ENCODE peak calls at places on chromosomes 6 and 20, in eight cellular contexts. H is left ventricle myocardium superior; F is brain microvascular endothelial cell; A is AG08395; K is RWPE1; P is amniotic stem cell; W is activated CD4-positive, alpha-beta memory T cell treated with anti-CD3 and anti-CD28 coated beads for 36 hours; U is H4. D is an unnamed sample.
A peak's percentile ranks its signal among the peaks of the same experiment; 100 is the strongest.

GRCh38 chr6:157644043-157644810 is 178.8 kb upstream of the SNX9 start:
- DNase-seq in H (no peak), F (no peak), A (peak; percentile 58), K (peak; percentile 38), P (no peak), W (peak; percentile 53), U (peak; percentile 11), D (peak; percentile 22)

GRCh38 chr20:2872304-2873009 is 824 bp upstream of the PTPRA start:
- DNase-seq in H (peak; percentile 71), F (peak; percentile 49), A (no peak), K (peak; percentile 52), P (no peak), W (peak; percentile 88), U (no peak), D (peak; percentile 71)

GRCh38 chr20:3681931-3682820 is at the start of gene ADAM33:
- DNase-seq in H (peak; percentile 78), F (no peak), A (peak; percentile 63), K (no peak), P (no peak), W (no peak), U (no peak), D (no peak)

GRCh38 chr6:52059821-52060220 is 27.6 kb downstream of the PKHD1 start:
- DNase-seq in H (no peak), F (no peak), A (no peak), K (no peak), P (no peak), W (no peak), U (no peak), D (no peak)

GRCh38 chr20:19211661-19212523 is 550 bp upstream of the SLC24A3 start:
- DNase-seq in H (peak; percentile 50), F (no peak), A (no peak), K (no peak), P (no peak), W (no peak), U (no peak), D (no peak)

GRCh38 chr20:8633366-8633765 is 435.5 kb upstream of the PLCB4 start:
- DNase-seq in H (no peak), F (peak; percentile 25), A (peak; percentile 33), K (no peak), P (no peak), W (no peak), U (no peak), D (no peak)

GRCh38 chr6:33289784-33290315 is 449 bp downstream of the PFDN6 start:
- DNase-seq in H (no peak), F (no peak), A (no peak), K (no peak), P (no peak), W (no peak), U (no peak), D (no peak)

GRCh38 chr20:38245753-38246152 is 14.8 kb downstream of the KIAA1755 start:
- DNase-seq in H (no peak), F (no peak), A (no peak), K (no peak), P (no peak), W (no peak), U (no peak), D (no peak)

GRCh38 chr20:20364747-20365558 is 3.0 kb upstream of the INSM1 start:
- DNase-seq in H (no peak), F (no peak), A (no peak), K (no peak), P (no peak), W (peak; percentile 54), U (no peak), D (no peak)

GRCh38 chr6:4210619-4211419 is 75.4 kb upstream of the ECI2 start:
- DNase-seq in H (peak; percentile 62), F (peak; percentile 73), A (peak; percentile 67), K (peak; percentile 36), P (peak; percentile 15), W (peak; percentile 77), U (peak; percentile 51), D (peak; percentile 57)

GRCh38 chr20:54335299-54335698 is 127.4 kb downstream of the PFDN4 start:
- DNase-seq in H (no peak), F (peak; percentile 22), A (no peak), K (peak; percentile 20), P (peak; percentile 14), W (no peak), U (no peak), D (no peak)

GRCh38 chr6:168261234-168261633 is 58.3 kb downstream of the DACT2 start:
- DNase-seq in H (no peak), F (no peak), A (no peak), K (no peak), P (no peak), W (no peak), U (no peak), D (no peak)

GRCh38 chr6:21731411-21732031 is 138.0 kb downstream of the SOX4 start:
- DNase-seq in H (no peak), F (no peak), A (peak; percentile 35), K (peak; percentile 64), P (no peak), W (no peak), U (peak; percentile 69), D (no peak)

GRCh38 chr20:47814632-47815415 is 29.5 kb upstream of the SULF2 start:
- DNase-seq in H (no peak), F (no peak), A (no peak), K (no peak), P (no peak), W (no peak), U (no peak), D (no peak)

GRCh38 chr6:8108759-8109539 is 6.6 kb upstream of the EEF1E1 start:
- DNase-seq in H (no peak), F (no peak), A (no peak), K (no peak), P (no peak), W (no peak), U (no peak), D (no peak)

GRCh38 chr6:3443221-3443515 is 13.7 kb downstream of the SLC22A23 start:
- DNase-seq in H (no peak), F (no peak), A (no peak), K (no peak), P (no peak), W (no peak), U (no peak), D (no peak)

GRCh38 chr6:49556429-49556837 is 6.0 kb downstream of the C6orf141 start:
- DNase-seq in H (no peak), F (no peak), A (peak; percentile 18), K (peak; percentile 82), P (no peak), W (peak; percentile 15), U (peak; percentile 88), D (no peak)

GRCh38 chr6:52724041-52724405 is 39.3 kb downstream of the GSTA2 start:
- DNase-seq in H (no peak), F (no peak), A (peak; percentile 54), K (no peak), P (no peak), W (no peak), U (no peak), D (no peak)

GRCh38 chr6:5084192-5084786 is 852 bp upstream of the PPP1R3G start:
- DNase-seq in H (peak; percentile 87), F (no peak), A (peak; percentile 33), K (no peak), P (no peak), W (no peak), U (no peak), D (no peak)

GRCh38 chr20:52649727-52650126 is 322.4 kb upstream of the TSHZ2 start:
- DNase-seq in H (no peak), F (no peak), A (no peak), K (peak; percentile 27), P (no peak), W (no peak), U (no peak), D (no peak)

GRCh38 chr6:146289816-146290588 is 253.6 kb upstream of the RAB32 start:
- DNase-seq in H (no peak), F (peak; percentile 88), A (peak; percentile 69), K (peak; percentile 20), P (peak; percentile 19), W (no peak), U (peak; percentile 70), D (no peak)

GRCh38 chr6:41640436-41640835 is 2.2 kb downstream of the MDFI start:
- DNase-seq in H (no peak), F (no peak), A (no peak), K (no peak), P (no peak), W (no peak), U (no peak), D (no peak)

GRCh38 chr6:166633732-166634535 is 6.9 kb upstream of the RPS6KA2 start:
- DNase-seq in H (peak; percentile 65), F (no peak), A (peak; percentile 49), K (no peak), P (no peak), W (no peak), U (peak; percentile 33), D (no peak)

GRCh38 chr20:34260208-34260942 is 19.2 kb downstream of the ASIP start:
- DNase-seq in H (no peak), F (no peak), A (no peak), K (no peak), P (no peak), W (no peak), U (no peak), D (no peak)

GRCh38 chr6:42029881-42030280 is 20.4 kb upstream of the TAF8 start:
- DNase-seq in H (no peak), F (no peak), A (no peak), K (no peak), P (no peak), W (no peak), U (no peak), D (no peak)

GRCh38 chr6:170175644-170176620 is 114.9 kb downstream of the DLL1 start:
- DNase-seq in H (no peak), F (no peak), A (no peak), K (no peak), P (no peak), W (no peak), U (no peak), D (no peak)

GRCh38 chr20:47357296-47358051 is 975 bp upstream of the ZMYND8 start:
- DNase-seq in H (peak; percentile 83), F (peak; percentile 90), A (peak; percentile 56), K (peak; percentile 65), P (peak; percentile 42), W (peak; percentile 73), U (peak; percentile 79), D (peak; percentile 56)